ENCODE peak calls at places on chromosomes 6 and 20, in five cellular contexts. N is tibial nerve, P is thoracic aorta, Q is foreskin keratinocyte, V is dorsolateral prefrontal cortex. K is an unnamed sample.

GRCh38 chr20:19288061-19288460 is 75.6 kb downstream of the SLC24A3 start:
- DNase-seq in Q (no peak), N (no peak), P (no peak), V (no peak), K (no peak)

GRCh38 chr6:49849121-49849907 is 17.0 kb downstream of the CRISP1 start:
- DNase-seq in P (no peak), Q (peak; percentile 10), V (no peak), N (no peak), K (no peak)

GRCh38 chr6:134436281-134436815 is 118.4 kb upstream of the SGK1 start:
- DNase-seq in N (no peak), V (peak; percentile 68), Q (peak; percentile 98), P (peak; percentile 21), K (no peak)

GRCh38 chr6:137811121-137811911 is 55.7 kb upstream of the TNFAIP3 start:
- DNase-seq in V (no peak), N (peak; percentile 60), P (peak; percentile 26), Q (peak; percentile 93), K (peak; percentile 62)

GRCh38 chr6:152185158-152185574 is 377.7 kb downstream of the ESR1 start:
- DNase-seq in V (no peak), P (no peak), N (no peak), Q (no peak), K (no peak)

GRCh38 chr6:166904101-166904746 is 52.1 kb downstream of the RNASET2 start:
- DNase-seq in P (no peak), Q (no peak), N (no peak), V (peak; percentile 79), K (no peak)

GRCh38 chr6:13400772-13401171 is 72.4 kb upstream of the TBC1D7 start:
- DNase-seq in V (no peak), Q (no peak), P (no peak), N (no peak), K (no peak)

GRCh38 chr6:14665827-14666724 is 548.5 kb downstream of the CD83 start:
- DNase-seq in Q (peak; percentile 95), N (peak; percentile 46), V (no peak), P (peak; percentile 31), K (peak; percentile 21)

GRCh38 chr6:73309534-73309783 is 44.6 kb downstream of the DPPA5 start:
- DNase-seq in V (no peak), Q (no peak), N (no peak), P (no peak), K (no peak)

GRCh38 chr6:1780468-1780867 is 170.8 kb downstream of the FOXC1 start:
- DNase-seq in P (no peak), N (no peak), V (no peak), Q (no peak), K (no peak)

GRCh38 chr6:163955131-163955530 is 540.6 kb downstream of the QKI start:
- DNase-seq in V (no peak), P (no peak), Q (peak; percentile 12), N (no peak), K (no peak)

GRCh38 chr6:134015719-134016557 is 36.5 kb downstream of the SLC2A12 start:
- DNase-seq in P (no peak), V (no peak), N (no peak), Q (no peak), K (no peak)

GRCh38 chr6:158232445-158233213 is 64.5 kb downstream of the GTF2H5 start:
- DNase-seq in N (peak; percentile 46), V (peak; percentile 52), P (no peak), Q (no peak), K (peak; percentile 80)

GRCh38 chr6:149913542-149914240 is 9.2 kb downstream of the RAET1G start:
- DNase-seq in Q (no peak), V (no peak), N (no peak), P (no peak), K (peak; percentile 23)

GRCh38 chr6:14194483-14194882 is 76.9 kb downstream of the CD83 start:
- DNase-seq in V (no peak), P (no peak), N (no peak), Q (no peak), K (no peak)

DNA sequence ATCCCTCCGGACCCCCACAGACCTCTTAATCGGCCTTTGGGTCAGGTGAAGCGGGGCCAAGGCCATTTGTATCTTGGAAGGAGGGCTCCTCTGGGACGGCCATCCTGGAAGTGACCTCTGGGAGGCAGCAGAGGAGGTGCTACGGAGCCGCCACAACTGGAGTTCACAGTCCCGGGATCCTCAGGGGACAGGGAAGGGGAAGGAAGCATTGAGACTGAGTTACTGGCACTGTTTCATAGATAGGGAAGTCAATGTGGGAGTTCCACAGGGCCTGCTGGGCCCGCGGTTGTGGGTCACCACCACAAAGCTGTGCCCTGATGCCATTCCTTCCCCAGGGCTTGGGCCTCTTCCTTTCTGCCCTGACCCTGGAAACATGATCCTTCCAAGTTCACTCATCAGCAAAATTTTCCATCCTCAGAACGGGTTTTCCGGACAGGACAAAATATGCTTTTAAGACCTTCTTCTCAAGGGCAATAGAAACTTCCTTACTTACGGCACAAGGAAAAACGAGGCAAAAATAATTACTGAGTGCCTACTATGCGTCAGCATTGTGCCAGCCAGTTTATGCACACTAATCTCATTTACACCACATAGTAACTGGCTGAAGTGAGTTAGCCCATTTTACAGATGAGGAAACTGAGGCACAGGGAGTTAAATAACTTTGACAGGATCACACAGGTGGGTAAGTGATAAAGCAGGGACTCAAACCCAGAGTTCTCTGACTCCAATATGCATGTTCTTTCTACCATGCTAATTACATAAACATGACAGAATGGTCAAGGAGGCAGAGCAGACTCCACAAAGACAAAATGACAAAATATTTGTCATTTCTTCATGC is 143.8 kb downstream of the UNC5CL start:
- DNase-seq in Q (no peak), N (peak; percentile 12), V (peak; percentile 51), P (no peak), K (peak; percentile 73)
- TF ChIP-seq CTCF in Q (peak; percentile 85), N (no peak), V (peak; percentile 66), P (peak; percentile 37), K (peak; percentile 59)

GRCh38 chr6:29251741-29252140 is 49.8 kb upstream of the OR14J1 start:
- DNase-seq in P (no peak), N (no peak), Q (no peak), V (no peak), K (no peak)
- H3K27me3 ChIP-seq in P (no peaks in the 10 kb centered on the region), N (no peaks in the 10 kb centered on the region), Q (no peaks in the 10 kb centered on the region), V (no peaks in the 10 kb centered on the region), K (no peaks in the 10 kb centered on the region)

GRCh38 chr20:51385941-51386530 is 156.5 kb downstream of the NFATC2 start:
- DNase-seq in N (no peak), Q (no peak), P (no peak), V (no peak), K (no peak)

GRCh38 chr20:51382986-51383821 is 159.3 kb downstream of the NFATC2 start:
- DNase-seq in N (no peak), V (no peak), P (no peak), Q (no peak), K (no peak)

GRCh38 chr20:51384854-51385253 is 157.7 kb downstream of the NFATC2 start:
- DNase-seq in V (no peak), N (no peak), P (no peak), Q (no peak), K (no peak)

GRCh38 chr20:51382111-51382985 is 160.2 kb downstream of the NFATC2 start:
- DNase-seq in N (no peak), Q (no peak), V (no peak), P (no peak), K (no peak)

GRCh38 chr20:51383891-51384510 is 158.5 kb downstream of the NFATC2 start:
- DNase-seq in Q (no peak), V (no peak), N (no peak), P (no peak), K (no peak)
- TF ChIP-seq CTCF in Q (peak; percentile 13), V (no peak), N (no peak), P (no peak), K (no peak)

GRCh38 chr6:108114861-108115597 is 40.5 kb upstream of the OSTM1 start:
- DNase-seq in N (peak; percentile 35), Q (no peak), V (no peak), P (no peak), K (peak; percentile 70)
- H3K27me3 ChIP-seq in N (no peaks in the 10 kb centered on the region), Q (peaks cover 96% of the 10 kb centered on the region), V (peaks cover 43% of the 10 kb centered on the region), P (peaks cover 20% of the 10 kb centered on the region), K (peaks cover 47% of the 10 kb centered on the region)

DNA sequence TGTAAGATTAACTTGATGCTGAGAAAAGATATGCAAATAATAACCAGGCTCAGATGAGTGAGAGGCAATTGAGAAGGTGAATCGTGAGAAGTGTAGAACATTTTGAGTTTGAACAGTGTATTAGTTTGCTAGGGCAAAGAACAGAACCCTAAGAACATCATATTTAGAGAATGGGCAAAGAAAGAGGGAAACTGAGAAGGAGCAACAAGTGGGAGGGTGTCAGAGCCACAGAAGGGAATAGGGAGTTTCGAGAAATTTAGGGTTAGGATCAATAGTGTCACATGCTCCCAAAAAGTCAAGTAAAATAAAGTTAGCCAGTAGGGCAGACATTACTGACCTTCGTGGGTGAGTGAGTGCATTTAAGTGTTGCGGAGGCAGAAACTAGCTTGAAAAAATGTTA is 5.5 kb upstream of the FAXC start:
- DNase-seq in Q (no peak), P (no peak), N (no peak), V (no peak), K (no peak)
- TF ChIP-seq CTCF in Q (no peak), P (no peak), N (no peak), V (no peak), K (no peak)

GRCh38 chr20:63100401-63100925 is 93.7 kb upstream of the BHLHE23 start:
- DNase-seq in N (no peak), P (no peak), V (no peak), Q (no peak), K (peak; percentile 33)

GRCh38 chr20:63100926-63101699 is 94.3 kb upstream of the BHLHE23 start:
- DNase-seq in N (no peak), Q (no peak), V (no peak), P (no peak), K (peak; percentile 46)

GRCh38 chr20:63102720-63103375 is 96.1 kb upstream of the BHLHE23 start:
- DNase-seq in Q (no peak), N (no peak), V (peak; percentile 74), P (no peak), K (peak; percentile 38)

GRCh38 chr20:63103402-63104311 is 96.9 kb upstream of the BHLHE23 start:
- DNase-seq in P (no peak), V (no peak), N (no peak), Q (peak; percentile 5), K (peak; percentile 37)

DNA sequence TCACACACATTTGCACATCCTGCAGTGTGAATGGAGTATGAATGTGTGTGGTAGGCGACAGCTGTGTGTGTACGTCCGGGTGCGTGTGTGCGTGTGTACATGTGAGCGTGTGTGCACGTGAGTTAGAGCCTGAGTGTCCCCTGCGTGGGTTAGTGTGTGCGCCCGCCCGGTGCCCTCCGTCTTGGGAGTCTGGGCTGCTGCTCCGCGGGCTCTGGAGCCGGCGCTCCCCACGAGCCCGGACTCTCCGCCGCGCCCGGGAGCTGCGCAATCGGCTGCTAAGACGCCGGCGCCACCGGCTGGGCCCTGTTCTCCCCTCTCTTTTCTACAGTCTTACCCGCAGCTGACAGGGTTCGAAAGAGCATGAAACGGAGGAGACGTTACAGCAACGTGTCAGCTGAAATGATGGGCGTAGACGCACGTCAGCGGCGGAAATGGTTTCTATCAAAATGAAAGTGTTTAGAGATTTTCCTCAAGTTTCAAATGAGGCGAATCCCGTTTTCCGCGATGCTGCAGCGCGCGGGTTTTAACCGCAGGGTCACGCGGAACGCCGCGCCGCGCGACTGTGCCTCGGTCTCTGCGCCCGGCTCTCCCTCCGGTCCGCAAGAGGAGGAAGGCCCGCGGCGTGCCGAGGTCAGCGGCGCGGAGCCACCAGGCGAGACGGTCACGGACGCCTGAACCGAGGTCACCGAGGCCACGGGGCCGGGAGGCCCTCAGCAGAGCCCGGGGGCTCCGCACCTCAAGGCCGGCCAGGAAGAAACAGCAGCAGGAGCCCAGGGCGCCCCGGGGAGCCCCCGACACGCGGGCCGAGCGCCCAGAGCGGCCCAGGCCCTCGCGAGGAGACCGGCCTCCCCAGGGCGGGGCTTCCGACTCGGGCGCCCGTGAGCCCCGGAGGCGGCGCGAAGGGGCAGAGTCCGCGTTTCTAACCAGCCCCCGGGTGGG is 95.3 kb upstream of the BHLHE23 start:
- DNase-seq in N (peak; percentile 11), Q (peak; percentile 24), V (peak; percentile 45), P (no peak), K (peak; percentile 51)
- H3K27me3 ChIP-seq in N (no peaks in the 10 kb centered on the region), Q (peaks cover 5% of the 10 kb centered on the region), V (peaks cover 3% of the 10 kb centered on the region), P (no peaks in the 10 kb centered on the region), K (peaks cover 86% of the 10 kb centered on the region)